ENCODE peak calls at places on chromosomes 3 and 15, in five cellular contexts. D is fibroblast of mammary gland; O is kidney epithelial cell; F is ascending aorta; H is CD8-positive, alpha-beta T cell. U is an unnamed sample.

GRCh38 chr15:68106656-68107055 is 52.5 kb downstream of the PIAS1 start:
- DNase-seq in D (peak), O (no peak), F (no peak), H (no peak), U (no peak)

GRCh38 chr3:153245661-153246060 is 83.6 kb downstream of the RAP2B start:
- DNase-seq in D (peak), O (no peak), F (no peak), H (no peak), U (no peak)

GRCh38 chr3:131350506-131350905 is 31.1 kb upstream of the NUDT16 start:
- DNase-seq in D (peak), O (no peak), F (no peak), H (no peak), U (no peak)

GRCh38 chr15:77183066-77183465 is 112.2 kb upstream of the TSPAN3 start:
- DNase-seq in D (no peak), O (no peak), F (no peak), H (no peak), U (no peak)

GRCh38 chr3:145191543-145191942 is 969.4 kb downstream of the PLOD2 start:
- DNase-seq in D (no peak), O (no peak), F (no peak), H (no peak), U (no peak)

GRCh38 chr15:88256261-88257230 is at the start of gene NTRK3:
- DNase-seq in D (no peak), O (no peak), F (no peak), H (no peak), U (no peak)

GRCh38 chr15:99618941-99619411 is 53.2 kb downstream of the MEF2A start:
- DNase-seq in D (peak), O (no peak), F (no peak), H (no peak), U (no peak)

GRCh38 chr3:17140670-17141505 is 256.1 kb downstream of the PLCL2 start:
- DNase-seq in D (peak), O (no peak), F (peak), H (no peak), U (no peak)

GRCh38 chr15:27694506-27695077 is 404.5 kb downstream of the OCA2 start:
- DNase-seq in D (no peak), O (no peak), F (no peak), H (no peak), U (no peak)

GRCh38 chr3:142990706-142991105 is 10.7 kb upstream of the U2SURP start:
- DNase-seq in D (no peak), O (no peak), F (no peak), H (no peak), U (no peak)

GRCh38 chr15:77180757-77181156 is 109.8 kb upstream of the TSPAN3 start:
- DNase-seq in D (peak), O (no peak), F (no peak), H (no peak), U (no peak)

GRCh38 chr3:59286791-59287531 is 237.1 kb upstream of the CFAP20DC start:
- DNase-seq in D (no peak), O (no peak), F (no peak), H (no peak), U (no peak)

GRCh38 chr3:160929595-160929994 is 173.6 kb downstream of the PPM1L start:
- DNase-seq in D (no peak), O (no peak), F (no peak), H (no peak), U (no peak)

GRCh38 chr15:80554526-80554925 is 140.6 kb upstream of the ABHD17C start:
- DNase-seq in D (no peak), O (no peak), F (no peak), H (no peak), U (no peak)

GRCh38 chr3:123789160-123789559 is 95.0 kb downstream of the MYLK start:
- DNase-seq in D (no peak), O (no peak), F (no peak), H (no peak), U (no peak)

GRCh38 chr3:169389211-169389924 is 274.1 kb downstream of the MECOM start:
- DNase-seq in D (no peak), O (no peak), F (no peak), H (no peak), U (no peak)

GRCh38 chr15:86183765-86184491 is 104.3 kb downstream of the AGBL1 start:
- DNase-seq in D (peak), O (no peak), F (no peak), H (no peak), U (no peak)

GRCh38 chr3:16808393-16809107 is 76.2 kb upstream of the PLCL2 start:
- DNase-seq in D (peak), O (no peak), F (no peak), H (no peak), U (no peak)

GRCh38 chr3:73955671-73956070 is 330.9 kb upstream of the PDZRN3 start:
- DNase-seq in D (no peak), O (no peak), F (no peak), H (no peak), U (no peak)

GRCh38 chr3:58101499-58102370 is 93.5 kb downstream of the FLNB start:
- DNase-seq in D (no peak), O (no peak), F (peak), H (no peak), U (no peak)

GRCh38 chr15:55587321-55588069 is 650 bp downstream of the PYGO1 start:
- DNase-seq in D (peak), O (no peak), F (no peak), H (no peak), U (no peak)

GRCh38 chr3:108124337-108125150 is 33.7 kb upstream of the CD47 start:
- DNase-seq in D (no peak), O (no peak), F (no peak), H (peak), U (no peak)

GRCh38 chr3:123486460-123486859 is 37.6 kb upstream of the ADCY5 start:
- DNase-seq in D (no peak), O (no peak), F (no peak), H (no peak), U (no peak)

GRCh38 chr3:182967218-182968204 is 12.8 kb downstream of the DCUN1D1 start:
- DNase-seq in D (peak), O (no peak), F (no peak), H (no peak), U (no peak)

GRCh38 chr3:170751083-170751893 is 118.7 kb downstream of the RPL22L1 start:
- DNase-seq in D (peak), O (peak), F (peak), H (no peak), U (no peak)

GRCh38 chr3:27094721-27095120 is 274.5 kb downstream of the NEK10 start:
- DNase-seq in D (no peak), O (no peak), F (no peak), H (no peak), U (no peak)

GRCh38 chr3:16614033-16615031 is 9.1 kb upstream of the DAZL start:
- DNase-seq in D (no peak), O (no peak), F (no peak), H (no peak), U (no peak)

GRCh38 chr3:63967675-63968611 is 55.4 kb downstream of the PSMD6 start:
- DNase-seq in D (peak), O (peak), F (no peak), H (peak), U (no peak)

GRCh38 chr3:46537316-46537715 is 28.8 kb downstream of the LRRC2 start:
- DNase-seq in D (no peak), O (no peak), F (no peak), H (no peak), U (no peak)

GRCh38 chr3:46538803-46539442 is 27.2 kb downstream of the LRRC2 start:
- DNase-seq in D (peak), O (no peak), F (peak), H (peak), U (no peak)

GRCh38 chr3:46537789-46538188 is 28.3 kb downstream of the LRRC2 start:
- DNase-seq in D (no peak), O (no peak), F (no peak), H (no peak), U (no peak)

GRCh38 chr3:46540550-46540949 is 25.6 kb downstream of the LRRC2 start:
- DNase-seq in D (no peak), O (no peak), F (no peak), H (no peak), U (no peak)

GRCh38 chr3:46539443-46540005 is 26.6 kb downstream of the LRRC2 start:
- DNase-seq in D (no peak), O (no peak), F (no peak), H (no peak), U (no peak)
- H3K4me3 ChIP-seq in D (no peak), O (no peak), F (no peak), H (peak), U (no peak)

DNA sequence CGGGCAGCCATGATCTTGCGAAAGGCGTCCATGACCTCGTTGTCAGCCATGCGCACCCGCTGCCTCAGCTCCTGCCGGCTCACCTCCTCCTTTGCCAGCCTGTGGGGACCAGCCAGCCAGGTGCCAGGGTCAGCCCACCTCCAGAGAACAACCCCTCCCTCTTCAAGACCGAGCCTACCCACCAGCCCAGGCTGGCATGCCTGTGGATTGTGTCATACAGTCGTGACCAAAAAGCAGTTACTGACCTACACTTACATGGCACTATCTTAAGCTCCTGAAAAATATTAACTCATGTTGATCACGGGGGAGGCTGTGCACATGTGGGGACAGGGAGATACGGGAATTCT is 10.7 kb upstream of the CAMK1 start:
- DNase-seq in D (no peak), O (no peak), F (no peak), H (no peak), U (no peak)
- H3K4me3 ChIP-seq in D (no peak), O (no peak), F (no peak), H (no peak), U (no peak)

GRCh38 chr3:138349926-138350665 is 1.7 kb downstream of the MRAS start:
- DNase-seq in D (peak), O (no peak), F (no peak), H (no peak), U (no peak)
- H3K4me3 ChIP-seq in D (peak), O (no peak), F (peak), H (no peak), U (peak)

DNA sequence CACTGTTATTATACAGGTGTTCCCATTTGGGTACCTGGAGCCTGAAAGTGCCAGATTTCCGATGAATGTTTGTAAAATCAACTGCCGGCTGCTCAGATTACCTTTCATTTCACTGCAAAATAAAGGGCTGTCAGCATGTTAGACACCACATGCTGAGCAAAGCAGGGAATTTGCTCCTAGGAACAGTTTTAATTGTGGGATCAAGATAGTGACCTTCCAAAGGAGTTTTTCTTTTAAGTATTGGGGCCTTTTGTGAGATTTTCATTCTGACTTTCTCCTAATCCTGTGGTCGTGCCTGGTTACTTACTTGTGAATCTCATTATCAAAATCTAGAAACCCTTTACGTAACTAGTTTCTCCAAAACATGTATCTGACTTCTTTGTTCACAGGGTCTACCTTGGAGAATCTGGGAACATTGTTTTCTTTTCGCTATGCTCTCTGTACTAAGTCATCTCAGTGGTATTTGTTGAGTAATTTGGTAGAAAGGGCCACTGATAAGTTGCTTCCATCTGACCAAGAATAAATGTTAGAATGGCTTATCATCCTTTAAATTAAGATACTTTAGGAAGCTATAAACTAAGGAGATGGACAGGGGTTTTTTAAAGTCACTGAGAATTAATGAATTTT is 40.8 kb upstream of the LRTM1 start:
- DNase-seq in D (peak), O (no peak), F (no peak), H (no peak), U (no peak)
- H3K4me3 ChIP-seq in D (no peak), O (no peak), F (no peak), H (no peak), U (no peak)

GRCh38 chr15:85010472-85011209 is 29.0 kb downstream of the PDE8A start:
- DNase-seq in D (peak), O (no peak), F (no peak), H (no peak), U (no peak)
- H3K4me3 ChIP-seq in D (no peak), O (no peak), F (no peak), H (no peak), U (no peak)

DNA sequence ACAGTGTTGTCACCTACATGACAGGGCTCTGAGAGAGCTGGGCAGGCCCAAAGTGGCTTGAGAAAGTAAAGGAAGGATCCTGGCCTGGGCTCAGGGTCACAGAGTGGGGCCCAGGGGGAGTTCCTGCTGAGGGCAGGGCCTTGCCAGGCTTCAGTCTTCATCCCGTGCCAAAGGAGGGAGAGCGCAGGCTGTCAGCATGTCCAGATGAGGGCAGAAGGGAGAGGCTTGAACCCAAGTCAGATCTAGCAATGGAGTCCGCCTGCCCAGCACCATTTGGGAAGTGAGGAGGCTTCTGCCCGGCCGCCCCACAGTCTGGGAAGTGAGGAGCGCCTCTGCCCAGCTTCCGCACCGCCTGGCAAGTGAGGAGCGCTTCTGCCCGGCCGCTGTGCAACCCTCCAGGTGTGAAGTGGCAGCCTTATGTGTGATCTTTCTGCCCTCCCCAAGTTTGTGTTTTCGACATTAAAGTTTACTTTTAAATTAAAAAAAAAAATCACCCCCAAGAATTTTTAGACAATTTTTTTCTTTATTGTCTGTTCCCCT is 303.6 kb upstream of the PROK2 start:
- DNase-seq in D (no peak), O (no peak), F (no peak), H (no peak), U (no peak)
- H3K4me3 ChIP-seq in D (no peak), O (no peak), F (no peak), H (no peak), U (no peak)

DNA sequence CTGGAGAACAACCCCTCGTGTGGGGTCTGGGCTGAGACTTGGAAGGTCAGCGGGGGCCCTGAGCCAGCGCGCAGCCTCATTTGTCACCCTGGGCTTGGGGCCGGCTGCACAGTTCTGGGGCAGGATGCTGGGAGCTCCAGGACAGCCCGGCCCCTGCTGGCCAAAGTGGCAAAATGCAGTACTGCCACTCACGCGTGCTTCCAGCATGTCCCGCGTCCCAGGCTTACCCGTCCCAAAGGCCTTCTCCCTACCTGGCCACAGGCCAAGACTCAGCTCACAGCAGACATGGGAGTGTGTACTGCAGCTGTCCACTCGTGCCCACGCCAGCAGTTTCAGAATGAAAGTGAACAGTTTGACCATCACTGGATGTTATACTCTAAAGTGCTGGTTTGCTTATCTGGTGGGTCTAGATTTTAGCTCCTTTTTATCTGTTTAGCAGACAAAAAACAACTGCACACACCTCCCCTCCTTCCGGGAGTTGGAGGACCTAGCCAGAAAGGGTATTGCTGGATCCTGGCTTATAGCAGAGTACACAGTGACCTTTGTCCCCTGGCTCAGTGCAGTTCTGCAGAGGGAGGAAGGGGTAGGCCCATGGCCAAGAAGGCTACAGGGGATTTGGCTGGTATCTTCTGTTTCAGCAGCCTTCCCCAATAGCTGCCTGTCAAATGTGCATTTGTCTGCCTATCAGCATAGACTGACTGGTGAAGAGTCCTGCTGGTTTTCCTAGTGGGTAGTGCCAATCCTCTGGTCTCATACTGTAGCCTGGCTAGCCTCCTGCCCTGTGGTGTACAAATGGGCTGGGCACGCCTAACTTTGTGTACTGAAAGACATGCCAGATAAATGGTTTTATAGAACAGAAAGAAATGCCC is 23.2 kb upstream of the IP6K2 start:
- DNase-seq in D (peak), O (no peak), F (peak), H (peak), U (no peak)
- H3K4me3 ChIP-seq in D (no peak), O (no peak), F (peak), H (no peak), U (no peak)

DNA sequence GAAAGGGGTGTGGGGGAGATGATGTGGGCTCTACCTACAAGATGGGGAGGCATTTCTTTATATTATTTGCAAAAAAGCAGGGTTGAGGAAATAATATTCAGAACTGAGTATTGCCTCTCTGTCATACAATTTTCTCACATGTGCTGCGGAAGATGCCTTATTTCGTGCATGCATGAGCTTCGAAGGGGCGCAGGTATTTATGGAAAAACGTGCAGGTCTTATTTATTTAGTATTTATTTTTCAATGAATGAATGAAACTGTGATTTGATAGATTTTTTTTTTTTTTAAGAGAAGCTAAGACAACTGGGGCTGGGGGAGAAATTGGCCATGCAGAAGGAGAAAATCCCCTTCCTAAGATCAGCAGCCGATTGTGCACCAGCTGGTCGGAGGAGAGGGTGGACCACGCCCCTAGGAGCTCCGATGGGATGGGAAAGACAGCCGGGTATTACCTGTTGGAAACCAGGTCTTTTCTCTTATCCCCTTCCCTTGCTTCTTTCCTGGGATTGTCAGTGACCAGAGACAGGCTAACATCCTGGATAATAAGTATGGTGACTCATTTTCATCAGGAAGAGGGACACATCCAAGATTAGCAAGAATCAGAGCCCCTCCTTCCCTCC is 827 bp downstream of the GAP43 start:
- DNase-seq in D (peak), O (no peak), F (no peak), H (no peak), U (no peak)
- H3K4me3 ChIP-seq in D (peak), O (no peak), F (peak), H (no peak), U (peak)

U was measured in AG04449.